ENCODE peak calls at places on chromosomes 6 and 20, in nine cellular contexts. L is gastrocnemius medialis, H is pancreas, E is heart right ventricle, Y is PC-3, B is Karpas-422, Q is transverse colon, X is right lobe of liver, C is GM23248. D is an unnamed sample. For H3K36me3, the result is how much of the 10 kb centered on the place peaks cover.

GRCh38 chr20:20782221-20782620 is 69.8 kb upstream of the RALGAPA2 start:
- DNase-seq in Q (no peak), B (no peak), H (no peak), L (peak), C (no peak), Y (no peak), E (no peak), X (no peak), D (no peak)

GRCh38 chr20:51961964-51962761 is 159.8 kb upstream of the SALL4 start:
- DNase-seq in L (no peak), X (no peak), B (no peak), E (no peak), Y (no peak), H (no peak), C (no peak), Q (no peak), D (no peak)

GRCh38 chr6:72616406-72617015 is 5.4 kb upstream of the KCNQ5 start:
- DNase-seq in B (peak), Q (no peak), L (no peak), X (no peak), Y (peak), C (peak), E (no peak), H (no peak), D (no peak)

GRCh38 chr20:17215167-17215566 is 11.7 kb upstream of the PCSK2 start:
- DNase-seq in B (no peak), X (no peak), L (no peak), Y (no peak), C (no peak), Q (no peak), E (no peak), H (no peak), D (no peak)

GRCh38 chr6:127267742-127268588 is 1.3 kb downstream of the RNF146 start:
- DNase-seq in Q (no peak), H (no peak), L (no peak), X (no peak), C (peak), Y (peak), B (peak), E (no peak), D (no peak)

GRCh38 chr6:4509506-4509905 is 266.7 kb upstream of the CDYL start:
- DNase-seq in H (no peak), B (no peak), Q (no peak), C (no peak), X (no peak), L (no peak), E (no peak), Y (no peak), D (no peak)

GRCh38 chr6:150600302-150601017 is 775 bp downstream of the PLEKHG1 start:
- DNase-seq in C (peak), Q (peak), B (peak), H (peak), E (peak), L (peak), X (peak), Y (peak), D (peak)

GRCh38 chr6:36660771-36661471 is 17.6 kb upstream of the CDKN1A start:
- DNase-seq in X (peak), Y (no peak), H (peak), L (peak), Q (peak), E (peak), B (no peak), C (peak), D (no peak)

GRCh38 chr6:127554435-127555006 is 22.5 kb upstream of the C6orf58 start:
- DNase-seq in E (no peak), Y (peak), X (peak), H (no peak), Q (no peak), L (no peak), C (peak), B (peak), D (no peak)

GRCh38 chr6:116616757-116617093 is 446 bp downstream of the RSPH4A start:
- DNase-seq in H (peak), B (peak), L (no peak), E (peak), Q (peak), C (peak), Y (no peak), X (peak), D (no peak)

GRCh38 chr6:168526841-168527281 is 85.9 kb downstream of the SMOC2 start:
- DNase-seq in Q (peak), H (no peak), L (no peak), E (peak), X (no peak), B (no peak), Y (no peak), C (no peak), D (no peak)

GRCh38 chr6:1244941-1245340 is 67.0 kb upstream of the FOXQ1 start:
- DNase-seq in Y (no peak), E (no peak), Q (no peak), H (no peak), B (no peak), L (no peak), C (peak), X (no peak), D (no peak)

GRCh38 chr6:74607934-74608333 is 597.9 kb downstream of the COL12A1 start:
- DNase-seq in Y (peak), X (no peak), C (peak), E (no peak), H (no peak), B (no peak), Q (no peak), L (no peak), D (no peak)

GRCh38 chr6:27288136-27289044 is 23.7 kb downstream of the POM121L2 start:
- DNase-seq in X (no peak), Q (no peak), E (no peak), L (no peak), C (no peak), Y (peak), B (no peak), H (no peak), D (no peak)

GRCh38 chr6:34531580-34532201 is 24.4 kb downstream of the SPDEF start:
- DNase-seq in L (peak), E (peak), Y (no peak), Q (no peak), C (no peak), B (peak), X (no peak), H (peak), D (no peak)

GRCh38 chr6:33443025-33443424 is 11.4 kb upstream of the ZBTB9 start:
- DNase-seq in Q (no peak), X (no peak), E (no peak), Y (no peak), L (no peak), H (no peak), B (no peak), C (no peak), D (no peak)
- H3K36me3 ChIP-seq in Q (under half), X (under half), E (half or more), Y (under half), L (under half), H (under half), B (under half), C (under half), D (under half)

GRCh38 chr20:34895465-34895864 is 19.1 kb downstream of the ACSS2 start:
- DNase-seq in X (no peak), Y (no peak), B (no peak), Q (no peak), E (no peak), H (no peak), C (no peak), L (no peak), D (no peak)
- H3K36me3 ChIP-seq in X (under half), Y (under half), B (under half), Q (under half), E (under half), H (under half), C (under half), L (under half), D (under half)

DNA sequence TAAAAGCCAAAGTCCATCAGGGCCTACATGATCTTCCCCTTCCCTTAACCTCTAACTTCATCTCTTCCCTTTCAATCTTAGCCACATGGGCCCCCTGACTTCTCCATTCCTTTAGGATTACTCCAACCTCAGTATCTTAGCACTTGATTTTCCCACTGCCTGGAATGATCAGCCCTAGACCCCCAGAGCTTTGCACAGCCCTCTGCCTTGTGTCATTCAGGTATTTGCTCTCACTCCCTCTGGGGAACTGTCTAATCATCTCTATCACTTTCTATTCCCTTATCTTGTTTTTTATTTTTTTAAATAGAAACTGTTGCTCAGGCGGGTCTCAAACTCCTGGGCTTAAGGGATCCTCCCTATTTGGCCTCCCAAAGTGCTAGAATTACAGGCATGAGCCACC is 13.3 kb upstream of the ZNFX1 start:
- DNase-seq in X (no peak), L (no peak), Y (no peak), E (no peak), H (no peak), C (no peak), Q (no peak), B (peak), D (no peak)
- H3K36me3 ChIP-seq in X (half or more), L (half or more), Y (half or more), E (half or more), H (under half), C (under half), Q (under half), B (under half), D (under half)

GRCh38 chr20:49247169-49247734 is 28.0 kb downstream of the DDX27 start:
- DNase-seq in Y (no peak), E (no peak), C (no peak), X (no peak), H (no peak), B (no peak), Q (no peak), L (no peak), D (no peak)
- H3K36me3 ChIP-seq in Y (half or more), E (half or more), C (under half), X (half or more), H (under half), B (under half), Q (under half), L (half or more), D (half or more)

GRCh38 chr20:32296412-32296811 is 19.0 kb downstream of the KIF3B start:
- DNase-seq in Y (no peak), L (no peak), X (no peak), B (no peak), C (no peak), Q (no peak), E (no peak), H (no peak), D (no peak)
- H3K36me3 ChIP-seq in Y (under half), L (under half), X (under half), B (under half), C (under half), Q (under half), E (under half), H (under half), D (under half)

GRCh38 chr20:36796117-36796516 is 22.6 kb upstream of the DSN1 start:
- DNase-seq in Y (no peak), E (no peak), X (no peak), H (no peak), Q (no peak), B (no peak), C (no peak), L (no peak), D (no peak)

GRCh38 chr20:36793294-36794115 is 19.9 kb upstream of the DSN1 start:
- DNase-seq in H (peak), B (no peak), C (no peak), Y (no peak), E (no peak), X (no peak), Q (no peak), L (no peak), D (no peak)

GRCh38 chr20:36796868-36797267 is 23.3 kb upstream of the DSN1 start:
- DNase-seq in Y (no peak), Q (no peak), H (no peak), B (no peak), X (no peak), C (no peak), E (no peak), L (no peak), D (no peak)

GRCh38 chr20:36794116-36794474 is 20.5 kb upstream of the DSN1 start:
- DNase-seq in Q (no peak), L (no peak), X (no peak), B (no peak), H (no peak), E (no peak), C (no peak), Y (no peak), D (no peak)

GRCh38 chr20:36795691-36796090 is 22.1 kb upstream of the DSN1 start:
- DNase-seq in Y (no peak), H (no peak), X (no peak), L (no peak), Q (no peak), C (no peak), E (no peak), B (no peak), D (no peak)
- H3K36me3 ChIP-seq in Y (half or more), H (under half), X (under half), L (under half), Q (under half), C (under half), E (half or more), B (half or more), D (under half)

GRCh38 chr20:32839982-32840285 is 18.8 kb upstream of the EFCAB8 start:
- DNase-seq in E (no peak), H (no peak), B (no peak), X (no peak), C (no peak), L (no peak), Y (no peak), Q (no peak), D (no peak)

GRCh38 chr20:32839227-32839981 is 19.3 kb upstream of the EFCAB8 start:
- DNase-seq in H (no peak), Y (no peak), B (no peak), C (no peak), L (no peak), E (no peak), Q (no peak), X (no peak), D (no peak)

GRCh38 chr20:32841632-32842031 is 17.1 kb upstream of the EFCAB8 start:
- DNase-seq in B (no peak), Q (no peak), C (no peak), E (no peak), H (no peak), X (no peak), Y (no peak), L (no peak), D (no peak)

GRCh38 chr20:32842688-32843524 is 15.8 kb upstream of the EFCAB8 start:
- DNase-seq in X (no peak), E (no peak), Y (no peak), B (no peak), H (no peak), Q (no peak), C (no peak), L (no peak), D (no peak)

GRCh38 chr20:32841174-32841573 is 17.5 kb upstream of the EFCAB8 start:
- DNase-seq in H (no peak), Y (no peak), C (no peak), B (no peak), E (no peak), L (no peak), X (no peak), Q (no peak), D (no peak)
- H3K36me3 ChIP-seq in H (under half), Y (half or more), C (under half), B (under half), E (half or more), L (under half), X (half or more), Q (under half), D (under half)